ENCODE peak calls at places on chromosome X, in five cellular contexts. J, M, A, O and V are unnamed samples.

GRCh38 chrX:17876135-17876534 is 15.0 kb upstream of the RAI2 start:
- DNase-seq in J (no peak), M (no peak), A (no peak), O (no peak), V (no peak)

GRCh38 chrX:40068048-40068447 is 29.7 kb downstream of the BCOR start:
- DNase-seq in J (no peak), M (peak; percentile 10), A (no peak), O (no peak), V (no peak)

GRCh38 chrX:101550362-101550761 is at the start of gene ARMCX1:
- DNase-seq in J (peak; percentile 44), M (no peak), A (peak; percentile 64), O (peak; percentile 40), V (peak; percentile 2)

GRCh38 chrX:140572724-140573123 is 67.9 kb upstream of the SOX3 start:
- DNase-seq in J (no peak), M (no peak), A (peak; percentile 8), O (no peak), V (no peak)

GRCh38 chrX:3713225-3713936 is at the start of gene PRKX:
- DNase-seq in J (peak; percentile 7), M (peak; percentile 56), A (peak; percentile 18), O (peak; percentile 77), V (no peak)

GRCh38 chrX:118553042-118553714 is 57.6 kb downstream of the DOCK11 start:
- DNase-seq in J (no peak), M (no peak), A (no peak), O (no peak), V (no peak)

GRCh38 chrX:38206036-38206435 is 14.6 kb downstream of the SRPX start:
- DNase-seq in J (no peak), M (no peak), A (peak; percentile 41), O (no peak), V (no peak)

GRCh38 chrX:13110427-13111324 is 66.3 kb upstream of the FAM9C start:
- DNase-seq in J (no peak), M (no peak), A (peak; percentile 95), O (no peak), V (no peak)

GRCh38 chrX:33032700-33033099 is 178.6 kb downstream of the DMD start:
- DNase-seq in J (no peak), M (no peak), A (no peak), O (no peak), V (no peak)

GRCh38 chrX:107672955-107673378 is 44.7 kb downstream of the PRPS1 start:
- DNase-seq in J (peak; percentile 16), M (peak; percentile 54), A (peak; percentile 80), O (no peak), V (no peak)